ENCODE peak calls at places on chromosomes 2 and 18, in ten cellular contexts. X, S, E, D, H, V, I, G, Q and N are unnamed samples.

GRCh38 chr2:1680222-1681016 is 63.9 kb downstream of the PXDN start:
- DNase-seq in X (no peak), S (no peak), E (no peak), D (no peak), H (no peak), V (no peak), I (no peak), G (no peak), Q (no peak), N (no peak)

GRCh38 chr2:37201766-37202165 is 5.5 kb downstream of the CEBPZOS start:
- DNase-seq in X (no peak), S (peak; percentile 63), E (no peak), D (peak; percentile 16), H (no peak), V (no peak), I (no peak), G (no peak), Q (no peak), N (no peak)

GRCh38 chr2:95008311-95008710 is 17.2 kb upstream of the MAL start:
- DNase-seq in X (no peak), S (no peak), E (no peak), D (no peak), H (no peak), V (no peak), I (no peak), G (no peak), Q (peak; percentile 59), N (no peak)

GRCh38 chr18:48609820-48610815 is 71.3 kb downstream of the CTIF start:
- DNase-seq in X (peak; percentile 65), S (no peak), E (no peak), D (no peak), H (no peak), V (no peak), I (no peak), G (no peak), Q (no peak), N (no peak)

GRCh38 chr2:53516650-53517049 is 251.0 kb upstream of the CHAC2 start:
- DNase-seq in X (no peak), S (no peak), E (no peak), D (no peak), H (no peak), V (no peak), I (no peak), G (no peak), Q (no peak), N (no peak)

GRCh38 chr2:25567406-25567805 is 106.0 kb downstream of the DTNB start:
- DNase-seq in X (peak; percentile 9), S (peak; percentile 55), E (no peak), D (peak; percentile 75), H (peak; percentile 2), V (no peak), I (no peak), G (no peak), Q (peak; percentile 22), N (no peak)

GRCh38 chr2:241804326-241805276 is 4.4 kb upstream of the NEU4 start:
- DNase-seq in X (no peak), S (peak; percentile 47), E (no peak), D (peak; percentile 22), H (peak; percentile 43), V (no peak), I (peak; percentile 40), G (no peak), Q (peak; percentile 15), N (no peak)

GRCh38 chr18:39238951-39239350 is 1673.4 kb upstream of the CELF4 start:
- DNase-seq in X (no peak), S (no peak), E (no peak), D (no peak), H (no peak), V (no peak), I (no peak), G (no peak), Q (no peak), N (no peak)

GRCh38 chr2:26964446-26964845 is 6.0 kb upstream of the MAPRE3 start:
- DNase-seq in X (no peak), S (no peak), E (no peak), D (no peak), H (no peak), V (no peak), I (no peak), G (no peak), Q (no peak), N (no peak)